ENCODE peak calls at places on chromosome 3, in seven cellular contexts. One of them, this sample, is unnamed.

GRCh38 chr3:126102011-126102410 is 18.1 kb upstream of the SLC41A3 start:
- DNase-seq in neuronal stem cell: no peak
- DNase-seq in H9: no peak
- DNase-seq in mesendoderm: no peak
- DNase-seq in trophoblast cell: no peak
- DNase-seq in IMR-90: no peak
- DNase-seq in H1: no peak
- DNase-seq in this sample: no peak

GRCh38 chr3:65398953-65399352 is 639.8 kb downstream of the MAGI1 start:
- DNase-seq in H9: no peak
- DNase-seq in IMR-90: peak
- DNase-seq in mesendoderm: no peak
- DNase-seq in H1: no peak
- DNase-seq in neuronal stem cell: no peak
- DNase-seq in trophoblast cell: no peak
- DNase-seq in this sample: peak

GRCh38 chr3:198027799-198028390 is 67.9 kb downstream of the LMLN start:
- DNase-seq in H9: no peak
- DNase-seq in mesendoderm: no peak
- DNase-seq in trophoblast cell: no peak
- DNase-seq in H1: no peak
- DNase-seq in IMR-90: no peak
- DNase-seq in neuronal stem cell: no peak
- DNase-seq in this sample: no peak

GRCh38 chr3:3119393-3119851 is 7.3 kb upstream of the TRNT1 start:
- DNase-seq in neuronal stem cell: no peak
- DNase-seq in IMR-90: no peak
- DNase-seq in mesendoderm: no peak
- DNase-seq in H9: no peak
- DNase-seq in H1: no peak
- DNase-seq in trophoblast cell: no peak
- DNase-seq in this sample: no peak

GRCh38 chr3:26920579-26920978 is 298.0 kb downstream of the LRRC3B start:
- DNase-seq in mesendoderm: peak
- DNase-seq in IMR-90: no peak
- DNase-seq in trophoblast cell: no peak
- DNase-seq in H9: peak
- DNase-seq in neuronal stem cell: peak
- DNase-seq in H1: no peak
- DNase-seq in this sample: peak

GRCh38 chr3:44444437-44444836 is 33.0 kb downstream of the ZNF445 start:
- DNase-seq in mesendoderm: no peak
- DNase-seq in H9: no peak
- DNase-seq in IMR-90: no peak
- DNase-seq in neuronal stem cell: no peak
- DNase-seq in H1: no peak
- DNase-seq in trophoblast cell: no peak
- DNase-seq in this sample: no peak

GRCh38 chr3:27639271-27639670 is 82.9 kb downstream of the EOMES start:
- DNase-seq in H1: no peak
- DNase-seq in trophoblast cell: no peak
- DNase-seq in neuronal stem cell: no peak
- DNase-seq in mesendoderm: no peak
- DNase-seq in H9: no peak
- DNase-seq in IMR-90: no peak
- DNase-seq in this sample: no peak

GRCh38 chr3:57646723-57647122 is 46.2 kb downstream of the DENND6A start:
- DNase-seq in IMR-90: peak
- DNase-seq in mesendoderm: peak
- DNase-seq in neuronal stem cell: no peak
- DNase-seq in H1: no peak
- DNase-seq in H9: no peak
- DNase-seq in trophoblast cell: peak
- DNase-seq in this sample: peak

GRCh38 chr3:40745381-40746106 is 220.8 kb downstream of the ZNF621 start:
- DNase-seq in trophoblast cell: no peak
- DNase-seq in H9: no peak
- DNase-seq in mesendoderm: no peak
- DNase-seq in neuronal stem cell: no peak
- DNase-seq in H1: no peak
- DNase-seq in IMR-90: no peak
- DNase-seq in this sample: no peak

GRCh38 chr3:184894051-184894450 is 82.1 kb downstream of the VPS8 start:
- DNase-seq in H9: no peak
- DNase-seq in IMR-90: no peak
- DNase-seq in H1: no peak
- DNase-seq in trophoblast cell: no peak
- DNase-seq in mesendoderm: no peak
- DNase-seq in neuronal stem cell: no peak
- DNase-seq in this sample: no peak

GRCh38 chr3:65855370-65856100 is 183.2 kb downstream of the MAGI1 start:
- DNase-seq in H1: no peak
- DNase-seq in trophoblast cell: peak
- DNase-seq in mesendoderm: peak
- DNase-seq in IMR-90: peak
- DNase-seq in H9: no peak
- DNase-seq in neuronal stem cell: no peak
- DNase-seq in this sample: peak

GRCh38 chr3:42514876-42515275 is 12.4 kb downstream of the VIPR1 start:
- DNase-seq in H1: no peak
- DNase-seq in mesendoderm: no peak
- DNase-seq in IMR-90: no peak
- DNase-seq in H9: no peak
- DNase-seq in neuronal stem cell: no peak
- DNase-seq in trophoblast cell: no peak
- DNase-seq in this sample: no peak

GRCh38 chr3:44983413-44984040 is 7.5 kb downstream of the EXOSC7 start:
- DNase-seq in H9: no peak
- DNase-seq in neuronal stem cell: no peak
- DNase-seq in IMR-90: no peak
- DNase-seq in H1: no peak
- DNase-seq in mesendoderm: peak
- DNase-seq in trophoblast cell: peak
- DNase-seq in this sample: no peak

GRCh38 chr3:23489338-23490158 is 286.4 kb downstream of the UBE2E2 start:
- DNase-seq in IMR-90: peak
- DNase-seq in H1: no peak
- DNase-seq in H9: no peak
- DNase-seq in trophoblast cell: no peak
- DNase-seq in mesendoderm: peak
- DNase-seq in neuronal stem cell: no peak
- DNase-seq in this sample: peak

GRCh38 chr3:42224658-42225421 is 41.1 kb downstream of the CCK start:
- DNase-seq in neuronal stem cell: no peak
- DNase-seq in H9: no peak
- DNase-seq in mesendoderm: no peak
- DNase-seq in IMR-90: peak
- DNase-seq in trophoblast cell: peak
- DNase-seq in H1: no peak
- DNase-seq in this sample: peak

GRCh38 chr3:147688868-147689267 is 279.7 kb downstream of the ZIC1 start:
- DNase-seq in neuronal stem cell: no peak
- DNase-seq in trophoblast cell: no peak
- DNase-seq in IMR-90: no peak
- DNase-seq in mesendoderm: peak
- DNase-seq in H9: no peak
- DNase-seq in H1: no peak
- DNase-seq in this sample: no peak

GRCh38 chr3:187368765-187369450 is 723 bp downstream of the RTP4 start:
- DNase-seq in H1: no peak
- DNase-seq in H9: no peak
- DNase-seq in trophoblast cell: no peak
- DNase-seq in mesendoderm: no peak
- DNase-seq in neuronal stem cell: no peak
- DNase-seq in IMR-90: no peak
- DNase-seq in this sample: no peak

GRCh38 chr3:118884748-118885206 is 149.9 kb downstream of the IGSF11 start:
- DNase-seq in H1: no peak
- DNase-seq in trophoblast cell: peak
- DNase-seq in IMR-90: peak
- DNase-seq in H9: peak
- DNase-seq in neuronal stem cell: peak
- DNase-seq in mesendoderm: peak
- DNase-seq in this sample: peak
- H4K8ac ChIP-seq in H1: no peak
- H4K8ac ChIP-seq in trophoblast cell: no peak
- H4K8ac ChIP-seq in IMR-90: no peak
- H4K8ac ChIP-seq in H9: no peak
- H4K8ac ChIP-seq in neuronal stem cell: no peak
- H4K8ac ChIP-seq in mesendoderm: no peak
- H4K8ac ChIP-seq in this sample: no peak

GRCh38 chr3:133760916-133761315 is 14.7 kb downstream of the TF start:
- DNase-seq in IMR-90: no peak
- DNase-seq in H1: no peak
- DNase-seq in mesendoderm: no peak
- DNase-seq in H9: no peak
- DNase-seq in trophoblast cell: no peak
- DNase-seq in neuronal stem cell: no peak
- DNase-seq in this sample: no peak
- H4K8ac ChIP-seq in IMR-90: no peak
- H4K8ac ChIP-seq in H1: no peak
- H4K8ac ChIP-seq in mesendoderm: no peak
- H4K8ac ChIP-seq in H9: no peak
- H4K8ac ChIP-seq in trophoblast cell: no peak
- H4K8ac ChIP-seq in neuronal stem cell: no peak
- H4K8ac ChIP-seq in this sample: no peak

GRCh38 chr3:61162965-61163364 is 88.3 kb downstream of the FHIT start:
- DNase-seq in mesendoderm: no peak
- DNase-seq in IMR-90: no peak
- DNase-seq in H1: no peak
- DNase-seq in neuronal stem cell: no peak
- DNase-seq in H9: no peak
- DNase-seq in trophoblast cell: no peak
- DNase-seq in this sample: no peak
- H4K8ac ChIP-seq in mesendoderm: no peak
- H4K8ac ChIP-seq in IMR-90: no peak
- H4K8ac ChIP-seq in H1: no peak
- H4K8ac ChIP-seq in neuronal stem cell: no peak
- H4K8ac ChIP-seq in H9: no peak
- H4K8ac ChIP-seq in trophoblast cell: no peak
- H4K8ac ChIP-seq in this sample: no peak

GRCh38 chr3:62300617-62301016 is 72.7 kb downstream of the FEZF2 start:
- DNase-seq in IMR-90: no peak
- DNase-seq in mesendoderm: no peak
- DNase-seq in H1: no peak
- DNase-seq in trophoblast cell: no peak
- DNase-seq in neuronal stem cell: no peak
- DNase-seq in H9: no peak
- DNase-seq in this sample: no peak
- H4K8ac ChIP-seq in IMR-90: no peak
- H4K8ac ChIP-seq in mesendoderm: no peak
- H4K8ac ChIP-seq in H1: no peak
- H4K8ac ChIP-seq in trophoblast cell: no peak
- H4K8ac ChIP-seq in neuronal stem cell: no peak
- H4K8ac ChIP-seq in H9: no peak
- H4K8ac ChIP-seq in this sample: no peak

GRCh38 chr3:10637342-10637741 is 132.0 kb upstream of the ATP2B2 start:
- DNase-seq in trophoblast cell: no peak
- DNase-seq in H1: no peak
- DNase-seq in IMR-90: no peak
- DNase-seq in mesendoderm: no peak
- DNase-seq in neuronal stem cell: no peak
- DNase-seq in H9: no peak
- DNase-seq in this sample: no peak
- H4K8ac ChIP-seq in trophoblast cell: no peak
- H4K8ac ChIP-seq in H1: no peak
- H4K8ac ChIP-seq in IMR-90: no peak
- H4K8ac ChIP-seq in mesendoderm: no peak
- H4K8ac ChIP-seq in neuronal stem cell: no peak
- H4K8ac ChIP-seq in H9: no peak
- H4K8ac ChIP-seq in this sample: no peak

GRCh38 chr3:18888370-18888769 is 259.9 kb upstream of the KCNH8 start:
- DNase-seq in mesendoderm: peak
- DNase-seq in H9: no peak
- DNase-seq in H1: no peak
- DNase-seq in IMR-90: no peak
- DNase-seq in neuronal stem cell: no peak
- DNase-seq in trophoblast cell: no peak
- DNase-seq in this sample: no peak

GRCh38 chr3:18891641-18892040 is 256.7 kb upstream of the KCNH8 start:
- DNase-seq in neuronal stem cell: no peak
- DNase-seq in H9: no peak
- DNase-seq in mesendoderm: no peak
- DNase-seq in H1: no peak
- DNase-seq in trophoblast cell: peak
- DNase-seq in IMR-90: no peak
- DNase-seq in this sample: no peak

GRCh38 chr3:18885612-18886011 is 262.7 kb upstream of the KCNH8 start:
- DNase-seq in H1: no peak
- DNase-seq in neuronal stem cell: no peak
- DNase-seq in mesendoderm: no peak
- DNase-seq in H9: no peak
- DNase-seq in trophoblast cell: no peak
- DNase-seq in IMR-90: no peak
- DNase-seq in this sample: no peak

GRCh38 chr3:18890459-18890858 is 257.9 kb upstream of the KCNH8 start:
- DNase-seq in trophoblast cell: no peak
- DNase-seq in mesendoderm: no peak
- DNase-seq in neuronal stem cell: no peak
- DNase-seq in H1: no peak
- DNase-seq in IMR-90: no peak
- DNase-seq in H9: no peak
- DNase-seq in this sample: no peak
- H4K8ac ChIP-seq in trophoblast cell: no peak
- H4K8ac ChIP-seq in mesendoderm: no peak
- H4K8ac ChIP-seq in neuronal stem cell: no peak
- H4K8ac ChIP-seq in H1: no peak
- H4K8ac ChIP-seq in IMR-90: no peak
- H4K8ac ChIP-seq in H9: no peak
- H4K8ac ChIP-seq in this sample: no peak

DNA sequence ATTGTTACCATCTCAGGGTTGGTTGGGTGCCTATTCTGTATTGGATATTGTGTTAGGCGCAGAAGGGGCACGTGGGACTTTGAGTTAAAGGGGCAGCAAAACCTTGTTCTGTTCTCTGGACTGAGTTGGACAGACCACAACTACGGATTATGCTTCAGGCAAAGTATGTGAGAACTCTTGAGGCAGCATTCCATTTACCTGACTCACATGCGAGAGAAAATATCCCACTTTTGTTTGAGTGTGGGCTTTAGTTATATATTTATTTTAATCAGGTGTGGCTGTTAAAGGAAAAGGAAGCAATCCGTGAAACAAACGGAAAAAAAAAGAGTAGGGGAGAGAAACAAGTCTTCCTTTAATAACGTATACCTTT is 627 bp upstream of the PLS1 start:
- DNase-seq in H1: no peak
- DNase-seq in IMR-90: peak
- DNase-seq in mesendoderm: peak
- DNase-seq in H9: no peak
- DNase-seq in trophoblast cell: peak
- DNase-seq in neuronal stem cell: no peak
- DNase-seq in this sample: peak
- H4K8ac ChIP-seq in H1: no peak
- H4K8ac ChIP-seq in IMR-90: peak
- H4K8ac ChIP-seq in mesendoderm: no peak
- H4K8ac ChIP-seq in H9: no peak
- H4K8ac ChIP-seq in trophoblast cell: no peak
- H4K8ac ChIP-seq in neuronal stem cell: no peak
- H4K8ac ChIP-seq in this sample: no peak

GRCh38 chr3:8838765-8839423 is 69.5 kb upstream of the OXTR start:
- DNase-seq in H1: no peak
- DNase-seq in trophoblast cell: no peak
- DNase-seq in IMR-90: no peak
- DNase-seq in neuronal stem cell: no peak
- DNase-seq in mesendoderm: no peak
- DNase-seq in H9: no peak
- DNase-seq in this sample: no peak
- H4K8ac ChIP-seq in H1: no peak
- H4K8ac ChIP-seq in trophoblast cell: no peak
- H4K8ac ChIP-seq in IMR-90: no peak
- H4K8ac ChIP-seq in neuronal stem cell: no peak
- H4K8ac ChIP-seq in mesendoderm: no peak
- H4K8ac ChIP-seq in H9: no peak
- H4K8ac ChIP-seq in this sample: no peak

This sample was measured in mesenchymal stem cell.